ENCODE peak calls at places on chromosomes 3 and 15, in nine cellular contexts. A is endodermal cell, U is WTC11, Y is PC-9, V is hepatocyte, Q is dorsolateral prefrontal cortex, Z is tibial artery, B is BJ, M is RWPE1. D is an unnamed sample.
A peak's percentile ranks its signal among the peaks of the same experiment; 100 is the strongest.

GRCh38 chr3:182909318-182910040 is 70.9 kb downstream of the DCUN1D1 start:
- DNase-seq in B (no peak), Y (no peak), U (no peak), V (peak; percentile 19), M (no peak), A (no peak), Z (no peak), Q (no peak), D (peak; percentile 32)

GRCh38 chr15:62573856-62574255 is 408.8 kb upstream of the C2CD4B start:
- DNase-seq in Z (no peak), M (no peak), U (no peak), B (no peak), V (no peak), Q (no peak), A (no peak), Y (no peak), D (no peak)

GRCh38 chr3:44323341-44323955 is 15.1 kb upstream of the TCAIM start:
- DNase-seq in B (no peak), M (peak; percentile 16), Y (peak; percentile 57), V (peak; percentile 79), A (peak; percentile 81), Q (peak; percentile 55), Z (peak; percentile 86), U (peak; percentile 57), D (peak; percentile 52)

GRCh38 chr15:64017591-64018163 is 28.6 kb downstream of the DAPK2 start:
- DNase-seq in M (no peak), V (no peak), B (no peak), A (no peak), Z (no peak), U (no peak), Q (no peak), Y (no peak), D (no peak)

GRCh38 chr3:168511428-168512014 is 415.8 kb upstream of the GOLIM4 start:
- DNase-seq in Y (no peak), B (no peak), U (no peak), Q (no peak), M (no peak), A (no peak), Z (no peak), V (peak; percentile 30), D (peak; percentile 10)

GRCh38 chr3:167575000-167575399 is 78.7 kb downstream of the WDR49 start:
- DNase-seq in Q (peak; percentile 44), V (no peak), Y (no peak), U (peak; percentile 20), Z (no peak), A (peak; percentile 81), B (no peak), M (no peak), D (no peak)

GRCh38 chr3:14286887-14287496 is 108.4 kb downstream of the LSM3 start:
- DNase-seq in Y (no peak), A (peak; percentile 71), B (no peak), Z (no peak), M (no peak), U (no peak), Q (no peak), V (no peak), D (no peak)

GRCh38 chr15:64865126-64865997 is 23.6 kb downstream of the PLEKHO2 start:
- DNase-seq in U (no peak), Z (no peak), B (no peak), M (no peak), A (no peak), Y (no peak), Q (no peak), V (no peak), D (no peak)

GRCh38 chr3:49476563-49476962 is 6.5 kb downstream of the DAG1 start:
- DNase-seq in Z (no peak), M (no peak), Q (no peak), V (no peak), A (no peak), Y (no peak), U (no peak), B (no peak), D (no peak)

GRCh38 chr3:71117572-71118247 is 465.8 kb downstream of the FOXP1 start:
- DNase-seq in V (no peak), Q (no peak), M (no peak), Z (no peak), A (no peak), Y (no peak), U (no peak), B (no peak), D (no peak)

GRCh38 chr15:96340611-96341464 is 10.3 kb downstream of the NR2F2 start:
- DNase-seq in M (no peak), B (no peak), Z (peak; percentile 43), Q (no peak), V (peak; percentile 71), U (peak; percentile 80), A (peak; percentile 89), Y (no peak), D (no peak)

GRCh38 chr3:62793961-62794360 is 81.3 kb downstream of the CADPS start:
- DNase-seq in Z (no peak), Q (no peak), B (no peak), M (no peak), U (no peak), Y (no peak), A (no peak), V (no peak), D (no peak)

GRCh38 chr3:141863497-141863896 is 12.9 kb upstream of the ATP1B3 start:
- DNase-seq in U (no peak), V (no peak), M (no peak), Y (no peak), B (no peak), Z (no peak), A (no peak), Q (no peak), D (no peak)

DNA sequence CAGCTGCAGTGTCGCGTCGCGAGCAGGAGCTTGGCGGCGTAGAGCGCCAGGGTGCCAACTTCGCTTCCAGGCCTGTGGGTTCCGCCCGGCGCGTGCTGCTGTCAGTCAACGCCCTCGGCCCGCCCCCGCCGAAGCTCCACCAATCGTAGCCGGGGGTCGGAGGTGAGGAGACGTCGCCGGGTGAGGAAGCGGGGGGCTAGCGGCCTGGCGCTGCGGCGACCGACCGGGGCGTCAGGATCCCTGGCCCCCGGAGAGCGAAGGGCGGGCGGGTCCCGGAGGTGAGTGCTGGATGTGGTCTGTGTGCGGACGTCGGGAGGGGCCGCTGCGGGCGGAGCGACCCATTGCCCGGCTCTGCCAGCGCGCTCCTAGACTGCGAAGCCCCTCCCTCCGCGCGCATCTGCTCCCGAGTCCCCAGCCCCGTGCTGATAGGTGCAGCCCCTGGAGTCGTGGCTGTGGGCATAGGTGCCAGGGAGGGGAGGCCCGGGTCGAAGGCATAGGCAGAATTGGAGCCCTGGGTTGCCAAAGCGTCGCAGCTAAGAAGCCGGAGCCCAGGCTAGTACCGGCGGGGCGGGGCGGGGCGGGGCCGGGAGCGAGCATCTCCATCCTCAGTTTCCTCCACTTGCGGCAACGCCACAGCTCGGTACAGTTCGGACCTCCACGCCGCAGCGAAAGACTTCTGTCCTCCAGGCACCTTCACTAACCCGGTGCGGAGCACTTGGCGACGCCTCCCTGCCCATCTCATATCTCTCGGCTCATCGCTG is at the start of gene NXPE3:
- DNase-seq in V (peak; percentile 88), U (peak; percentile 90), B (peak; percentile 20), M (peak; percentile 81), A (peak; percentile 98), Q (peak; percentile 98), Z (peak; percentile 95), Y (peak; percentile 93), D (peak; percentile 60)
- TF ChIP-seq CTCF in V (no peak), U (no peak), B (no peak), M (no peak), A (no peak), Q (peak; percentile 9), Z (no peak), Y (peak; percentile 6), D (no peak)

GRCh38 chr3:10235551-10235950 is 12.7 kb upstream of the TATDN2 start:
- DNase-seq in B (no peak), Q (no peak), V (no peak), Y (no peak), A (no peak), M (no peak), U (no peak), Z (no peak), D (no peak)

GRCh38 chr3:10228248-10228950 is 19.9 kb upstream of the TATDN2 start:
- DNase-seq in V (no peak), Q (no peak), B (no peak), Z (no peak), U (no peak), Y (no peak), M (no peak), A (no peak), D (peak; percentile 52)

GRCh38 chr3:10233988-10234387 is 14.3 kb upstream of the TATDN2 start:
- DNase-seq in B (no peak), U (no peak), A (no peak), Z (no peak), Q (no peak), V (no peak), Y (no peak), M (no peak), D (no peak)

GRCh38 chr3:10234526-10235230 is 13.6 kb upstream of the TATDN2 start:
- DNase-seq in B (no peak), A (peak; percentile 83), Z (no peak), V (no peak), U (peak; percentile 64), Q (no peak), Y (no peak), M (no peak), D (no peak)

GRCh38 chr3:10232138-10232537 is 16.1 kb upstream of the TATDN2 start:
- DNase-seq in B (no peak), Y (no peak), M (no peak), V (no peak), Q (no peak), U (no peak), Z (no peak), A (no peak), D (no peak)
- TF ChIP-seq CTCF in B (no peak), Y (no peak), M (no peak), V (no peak), Q (no peak), U (no peak), Z (no peak), A (no peak), D (no peak)

DNA sequence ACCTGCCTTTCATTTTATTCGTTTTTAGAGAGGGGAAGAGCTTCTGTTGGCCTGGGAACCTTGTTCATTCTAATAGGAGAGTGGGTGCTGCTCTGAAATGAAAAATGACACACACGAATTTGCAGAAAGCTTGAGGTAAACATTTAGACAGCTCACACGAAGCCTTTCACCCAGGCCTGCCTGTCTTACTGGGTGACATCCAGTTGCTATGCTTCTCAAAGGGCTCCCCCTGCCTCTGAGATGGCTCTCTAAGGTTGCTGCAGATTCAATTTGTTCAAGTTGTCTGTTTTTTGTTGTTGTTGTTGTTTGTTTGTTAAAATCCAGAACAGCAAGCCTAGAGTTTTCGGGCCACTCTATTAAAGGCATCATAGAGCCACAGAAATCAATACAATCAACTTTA is 18.1 kb downstream of the PEX5L start:
- DNase-seq in A (peak; percentile 59), V (no peak), B (no peak), Y (no peak), Q (peak; percentile 54), Z (no peak), U (no peak), M (no peak), D (no peak)
- TF ChIP-seq CTCF in A (peak; percentile 68), V (no peak), B (no peak), Y (no peak), Q (peak; percentile 37), Z (no peak), U (no peak), M (no peak), D (peak; percentile 9)

DNA sequence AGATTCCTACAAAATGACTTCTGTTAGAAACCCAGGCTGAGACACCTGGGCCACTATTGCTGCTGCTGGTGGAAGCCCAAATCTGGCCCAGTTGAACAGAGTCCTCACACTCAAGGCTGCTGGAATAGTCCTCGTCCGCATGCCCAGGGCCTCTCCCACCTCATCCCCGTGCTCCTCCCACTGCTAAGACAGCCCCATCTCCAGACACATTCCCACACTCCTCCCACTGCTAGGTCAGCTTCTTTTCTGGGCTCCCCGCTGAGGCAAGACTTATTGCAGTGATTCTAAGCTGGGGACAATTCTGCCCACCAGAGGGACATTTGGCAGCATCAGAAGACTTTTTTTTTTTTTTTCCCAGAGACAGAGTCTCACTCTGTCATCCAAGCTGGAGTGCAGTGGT is 35.2 kb downstream of the POC1A start:
- DNase-seq in Q (peak; percentile 75), A (peak; percentile 69), M (no peak), Y (no peak), Z (no peak), B (no peak), V (no peak), U (no peak), D (no peak)
- TF ChIP-seq CTCF in Q (no peak), A (peak; percentile 41), M (no peak), Y (no peak), Z (no peak), B (no peak), V (no peak), U (no peak), D (no peak)

D was measured in bronchial epithelial cell.